ENCODE peak calls at places on chromosomes 6 and 20, in six cellular contexts. One of them, this sample, is unnamed.

GRCh38 chr6:34897130-34897529 is 8.1 kb downstream of the ANKS1A start:
- DNase-seq in retinal pigment epithelial cell: no peak
- DNase-seq in A549: no peak
- DNase-seq in AG04449: no peak
- DNase-seq in upper lobe of left lung: no peak
- DNase-seq in neuronal stem cell: no peak
- DNase-seq in this sample: no peak

GRCh38 chr20:25360631-25361286 is 29.9 kb downstream of the ABHD12 start:
- DNase-seq in retinal pigment epithelial cell: peak
- DNase-seq in A549: peak
- DNase-seq in AG04449: peak
- DNase-seq in upper lobe of left lung: no peak
- DNase-seq in neuronal stem cell: no peak
- DNase-seq in this sample: no peak

GRCh38 chr20:24572862-24573261 is 103.4 kb downstream of the SYNDIG1 start:
- DNase-seq in retinal pigment epithelial cell: no peak
- DNase-seq in A549: no peak
- DNase-seq in AG04449: no peak
- DNase-seq in upper lobe of left lung: no peak
- DNase-seq in neuronal stem cell: no peak
- DNase-seq in this sample: no peak

GRCh38 chr6:144265390-144265789 is 19.7 kb upstream of the UTRN start:
- DNase-seq in retinal pigment epithelial cell: no peak
- DNase-seq in A549: peak
- DNase-seq in AG04449: no peak
- DNase-seq in upper lobe of left lung: no peak
- DNase-seq in neuronal stem cell: peak
- DNase-seq in this sample: no peak

GRCh38 chr6:133286765-133287164 is 45.6 kb downstream of the EYA4 start:
- DNase-seq in retinal pigment epithelial cell: no peak
- DNase-seq in A549: peak
- DNase-seq in AG04449: no peak
- DNase-seq in upper lobe of left lung: no peak
- DNase-seq in neuronal stem cell: no peak
- DNase-seq in this sample: peak

GRCh38 chr6:154488802-154489437 is 21.6 kb downstream of the CNKSR3 start:
- DNase-seq in retinal pigment epithelial cell: no peak
- DNase-seq in A549: no peak
- DNase-seq in AG04449: no peak
- DNase-seq in upper lobe of left lung: no peak
- DNase-seq in neuronal stem cell: no peak
- DNase-seq in this sample: no peak

GRCh38 chr6:55892749-55893357 is 17.5 kb upstream of the BMP5 start:
- DNase-seq in retinal pigment epithelial cell: no peak
- DNase-seq in A549: no peak
- DNase-seq in AG04449: no peak
- DNase-seq in upper lobe of left lung: no peak
- DNase-seq in neuronal stem cell: no peak
- DNase-seq in this sample: no peak

GRCh38 chr6:134347916-134348805 is 30.2 kb upstream of the SGK1 start:
- DNase-seq in retinal pigment epithelial cell: no peak
- DNase-seq in A549: no peak
- DNase-seq in AG04449: peak
- DNase-seq in upper lobe of left lung: no peak
- DNase-seq in neuronal stem cell: no peak
- DNase-seq in this sample: no peak

GRCh38 chr6:8556370-8557018 is 121.1 kb upstream of the SLC35B3 start:
- DNase-seq in retinal pigment epithelial cell: no peak
- DNase-seq in A549: peak
- DNase-seq in AG04449: no peak
- DNase-seq in upper lobe of left lung: no peak
- DNase-seq in neuronal stem cell: no peak
- DNase-seq in this sample: no peak

DNA sequence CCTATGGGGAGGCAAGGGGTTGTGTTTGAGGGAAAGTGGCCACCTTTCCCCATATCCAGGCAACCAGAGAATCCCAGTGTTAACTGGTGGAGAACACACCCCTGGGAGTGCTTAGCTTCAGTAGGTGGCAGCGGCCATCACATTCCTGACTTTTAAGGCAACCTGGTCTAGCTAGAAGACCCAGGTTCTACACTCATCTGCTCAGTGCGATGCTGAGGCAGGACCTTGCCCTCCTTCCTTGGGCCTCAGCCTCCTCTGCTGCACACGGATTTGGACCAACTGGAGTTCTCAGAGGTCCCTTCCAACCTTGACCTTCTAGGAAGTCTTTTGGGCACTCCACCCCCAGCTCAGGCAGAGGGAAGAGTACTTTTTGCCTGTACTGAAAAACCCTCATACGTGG is 3.0 kb downstream of the CCND3 start:
- DNase-seq in retinal pigment epithelial cell: no peak
- DNase-seq in A549: no peak
- DNase-seq in AG04449: no peak
- DNase-seq in upper lobe of left lung: no peak
- DNase-seq in neuronal stem cell: no peak
- DNase-seq in this sample: no peak
- H3K4me3 ChIP-seq in retinal pigment epithelial cell: no peak
- H3K4me3 ChIP-seq in A549: peak
- H3K4me3 ChIP-seq in AG04449: no peak
- H3K4me3 ChIP-seq in upper lobe of left lung: no peak
- H3K4me3 ChIP-seq in neuronal stem cell: no peak
- H3K4me3 ChIP-seq in this sample: peak

GRCh38 chr6:90295854-90296345 is 743 bp downstream of the BACH2 start:
- DNase-seq in retinal pigment epithelial cell: no peak
- DNase-seq in A549: peak
- DNase-seq in AG04449: no peak
- DNase-seq in upper lobe of left lung: peak
- DNase-seq in neuronal stem cell: peak
- DNase-seq in this sample: no peak
- H3K4me3 ChIP-seq in retinal pigment epithelial cell: peak
- H3K4me3 ChIP-seq in A549: peak
- H3K4me3 ChIP-seq in AG04449: peak
- H3K4me3 ChIP-seq in upper lobe of left lung: peak
- H3K4me3 ChIP-seq in neuronal stem cell: peak
- H3K4me3 ChIP-seq in this sample: peak

DNA sequence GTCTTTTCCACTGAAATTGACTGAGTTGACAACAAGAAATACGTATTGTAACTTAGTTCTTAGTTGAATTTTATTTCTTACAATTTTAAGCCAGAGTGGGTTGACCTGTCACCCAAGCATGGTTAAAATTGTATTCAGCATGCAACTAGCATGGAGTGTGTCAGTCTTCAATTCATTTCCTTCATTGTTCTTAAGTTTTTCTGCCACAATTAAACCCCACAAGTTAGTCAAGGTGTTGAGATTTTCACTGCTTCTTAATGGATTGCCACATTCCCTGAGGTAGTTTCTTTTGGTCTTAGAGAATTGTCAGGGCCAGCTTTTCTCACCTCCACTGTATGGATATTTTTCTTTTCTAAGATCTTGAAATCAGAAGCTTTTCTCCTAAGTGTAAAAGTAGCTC is 2.1 kb downstream of the PTPN1 start:
- DNase-seq in retinal pigment epithelial cell: no peak
- DNase-seq in A549: no peak
- DNase-seq in AG04449: no peak
- DNase-seq in upper lobe of left lung: no peak
- DNase-seq in neuronal stem cell: no peak
- DNase-seq in this sample: no peak
- H3K4me3 ChIP-seq in retinal pigment epithelial cell: peak
- H3K4me3 ChIP-seq in A549: no peak
- H3K4me3 ChIP-seq in AG04449: peak
- H3K4me3 ChIP-seq in upper lobe of left lung: peak
- H3K4me3 ChIP-seq in neuronal stem cell: no peak
- H3K4me3 ChIP-seq in this sample: no peak

GRCh38 chr20:56412949-56413348 is 889 bp downstream of the CASS4 start:
- DNase-seq in retinal pigment epithelial cell: no peak
- DNase-seq in A549: no peak
- DNase-seq in AG04449: no peak
- DNase-seq in upper lobe of left lung: no peak
- DNase-seq in neuronal stem cell: no peak
- DNase-seq in this sample: no peak

GRCh38 chr20:56414842-56415765 is 3.0 kb downstream of the CASS4 start:
- DNase-seq in retinal pigment epithelial cell: no peak
- DNase-seq in A549: no peak
- DNase-seq in AG04449: peak
- DNase-seq in upper lobe of left lung: no peak
- DNase-seq in neuronal stem cell: no peak
- DNase-seq in this sample: no peak

GRCh38 chr20:56411759-56412472 is at the start of gene CASS4:
- DNase-seq in retinal pigment epithelial cell: no peak
- DNase-seq in A549: no peak
- DNase-seq in AG04449: peak
- DNase-seq in upper lobe of left lung: peak
- DNase-seq in neuronal stem cell: no peak
- DNase-seq in this sample: peak

GRCh38 chr20:56409946-56410345 is 2.1 kb upstream of the CASS4 start:
- DNase-seq in retinal pigment epithelial cell: no peak
- DNase-seq in A549: no peak
- DNase-seq in AG04449: no peak
- DNase-seq in upper lobe of left lung: no peak
- DNase-seq in neuronal stem cell: no peak
- DNase-seq in this sample: no peak

GRCh38 chr20:56412473-56412790 is 372 bp downstream of the CASS4 start:
- DNase-seq in retinal pigment epithelial cell: no peak
- DNase-seq in A549: no peak
- DNase-seq in AG04449: no peak
- DNase-seq in upper lobe of left lung: no peak
- DNase-seq in neuronal stem cell: no peak
- DNase-seq in this sample: no peak
- H3K4me3 ChIP-seq in retinal pigment epithelial cell: no peak
- H3K4me3 ChIP-seq in A549: no peak
- H3K4me3 ChIP-seq in AG04449: peak
- H3K4me3 ChIP-seq in upper lobe of left lung: peak
- H3K4me3 ChIP-seq in neuronal stem cell: no peak
- H3K4me3 ChIP-seq in this sample: peak

GRCh38 chr20:62650551-62651284 is 8.4 kb downstream of the SLCO4A1 start:
- DNase-seq in retinal pigment epithelial cell: no peak
- DNase-seq in A549: no peak
- DNase-seq in AG04449: no peak
- DNase-seq in upper lobe of left lung: no peak
- DNase-seq in neuronal stem cell: no peak
- DNase-seq in this sample: no peak
- H3K4me3 ChIP-seq in retinal pigment epithelial cell: no peak
- H3K4me3 ChIP-seq in A549: no peak
- H3K4me3 ChIP-seq in AG04449: no peak
- H3K4me3 ChIP-seq in upper lobe of left lung: no peak
- H3K4me3 ChIP-seq in neuronal stem cell: no peak
- H3K4me3 ChIP-seq in this sample: no peak

DNA sequence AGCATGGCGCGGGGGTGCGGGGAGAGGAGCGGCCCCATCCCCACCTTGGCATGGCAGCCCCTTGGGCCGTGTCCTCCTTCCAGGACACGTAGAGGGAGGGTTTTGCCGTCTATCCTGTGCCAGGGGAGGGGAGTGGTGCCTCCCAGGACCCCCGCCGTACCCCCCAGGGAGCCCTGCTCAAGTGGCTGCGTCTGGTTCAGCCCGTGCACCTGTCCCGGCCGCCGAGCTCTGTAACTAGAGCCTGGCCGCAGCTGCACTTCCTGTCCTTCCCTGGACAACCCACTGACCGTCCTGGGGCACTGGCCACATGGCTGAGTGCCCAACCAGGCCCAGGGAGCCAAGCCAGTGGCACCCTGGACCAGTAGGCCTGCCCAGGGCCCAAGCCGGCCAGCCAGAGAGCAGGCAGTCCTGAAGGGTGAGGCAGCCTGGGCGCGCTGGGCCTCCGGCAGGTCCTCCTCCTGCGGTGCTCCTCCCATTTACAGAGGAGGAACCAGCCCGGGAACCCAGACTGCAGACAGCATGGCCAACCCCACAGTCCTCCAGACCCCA is 8.9 kb downstream of the LAMA5 start:
- DNase-seq in retinal pigment epithelial cell: no peak
- DNase-seq in A549: peak
- DNase-seq in AG04449: no peak
- DNase-seq in upper lobe of left lung: peak
- DNase-seq in neuronal stem cell: no peak
- DNase-seq in this sample: no peak
- H3K4me3 ChIP-seq in retinal pigment epithelial cell: no peak
- H3K4me3 ChIP-seq in A549: peak
- H3K4me3 ChIP-seq in AG04449: no peak
- H3K4me3 ChIP-seq in upper lobe of left lung: no peak
- H3K4me3 ChIP-seq in neuronal stem cell: no peak
- H3K4me3 ChIP-seq in this sample: no peak

GRCh38 chr20:17914957-17915356 is 53.6 kb downstream of the SNX5 start:
- DNase-seq in retinal pigment epithelial cell: no peak
- DNase-seq in A549: no peak
- DNase-seq in AG04449: no peak
- DNase-seq in upper lobe of left lung: no peak
- DNase-seq in neuronal stem cell: no peak
- DNase-seq in this sample: no peak

GRCh38 chr20:17917832-17918618 is 50.6 kb downstream of the SNX5 start:
- DNase-seq in retinal pigment epithelial cell: no peak
- DNase-seq in A549: no peak
- DNase-seq in AG04449: no peak
- DNase-seq in upper lobe of left lung: no peak
- DNase-seq in neuronal stem cell: no peak
- DNase-seq in this sample: no peak

GRCh38 chr20:17912916-17913315 is 55.7 kb downstream of the SNX5 start:
- DNase-seq in retinal pigment epithelial cell: no peak
- DNase-seq in A549: no peak
- DNase-seq in AG04449: no peak
- DNase-seq in upper lobe of left lung: no peak
- DNase-seq in neuronal stem cell: no peak
- DNase-seq in this sample: no peak

GRCh38 chr20:17919149-17919548 is 49.4 kb downstream of the SNX5 start:
- DNase-seq in retinal pigment epithelial cell: no peak
- DNase-seq in A549: no peak
- DNase-seq in AG04449: no peak
- DNase-seq in upper lobe of left lung: no peak
- DNase-seq in neuronal stem cell: no peak
- DNase-seq in this sample: no peak

GRCh38 chr20:17916365-17916996 is 52.1 kb downstream of the SNX5 start:
- DNase-seq in retinal pigment epithelial cell: no peak
- DNase-seq in A549: no peak
- DNase-seq in AG04449: no peak
- DNase-seq in upper lobe of left lung: no peak
- DNase-seq in neuronal stem cell: no peak
- DNase-seq in this sample: peak
- H3K4me3 ChIP-seq in retinal pigment epithelial cell: no peak
- H3K4me3 ChIP-seq in A549: no peak
- H3K4me3 ChIP-seq in AG04449: no peak
- H3K4me3 ChIP-seq in upper lobe of left lung: no peak
- H3K4me3 ChIP-seq in neuronal stem cell: no peak
- H3K4me3 ChIP-seq in this sample: no peak

GRCh38 chr6:108293527-108294296 is 1.1 kb upstream of the AFG1L start:
- DNase-seq in retinal pigment epithelial cell: no peak
- DNase-seq in A549: no peak
- DNase-seq in AG04449: no peak
- DNase-seq in upper lobe of left lung: no peak
- DNase-seq in neuronal stem cell: no peak
- DNase-seq in this sample: no peak
- H3K4me3 ChIP-seq in retinal pigment epithelial cell: no peak
- H3K4me3 ChIP-seq in A549: peak
- H3K4me3 ChIP-seq in AG04449: no peak
- H3K4me3 ChIP-seq in upper lobe of left lung: peak
- H3K4me3 ChIP-seq in neuronal stem cell: no peak
- H3K4me3 ChIP-seq in this sample: peak

GRCh38 chr6:99813565-99813964 is 180.5 kb downstream of the MCHR2 start:
- DNase-seq in retinal pigment epithelial cell: no peak
- DNase-seq in A549: no peak
- DNase-seq in AG04449: no peak
- DNase-seq in upper lobe of left lung: no peak
- DNase-seq in neuronal stem cell: no peak
- DNase-seq in this sample: no peak
- H3K4me3 ChIP-seq in retinal pigment epithelial cell: no peak
- H3K4me3 ChIP-seq in A549: no peak
- H3K4me3 ChIP-seq in AG04449: no peak
- H3K4me3 ChIP-seq in upper lobe of left lung: no peak
- H3K4me3 ChIP-seq in neuronal stem cell: no peak
- H3K4me3 ChIP-seq in this sample: no peak

This sample was measured in Jurkat, Clone E6-1.